ENCODE peak calls at places on chromosomes 16 and 17, in five cellular contexts. M, V, Z, J and W are unnamed samples.

GRCh38 chr16:60729052-60729451 is 1307.2 kb downstream of the CDH8 start:
- DNase-seq in M (no peak), V (no peak), Z (no peak), J (no peak), W (no peak)

GRCh38 chr17:68453991-68454665 is 3.2 kb downstream of the WIPI1 start:
- DNase-seq in M (no peak), V (no peak), Z (no peak), J (no peak), W (no peak)

GRCh38 chr16:74774223-74775139 is at the start of gene FA2H:
- DNase-seq in M (peak), V (peak), Z (peak), J (no peak), W (peak)

GRCh38 chr17:4208228-4208627 is 55.6 kb downstream of the ANKFY1 start:
- DNase-seq in M (no peak), V (no peak), Z (no peak), J (no peak), W (no peak)

GRCh38 chr16:3902731-3903130 is 22.2 kb upstream of the CREBBP start:
- DNase-seq in M (no peak), V (no peak), Z (no peak), J (no peak), W (no peak)

GRCh38 chr17:56292628-56293027 is 139.4 kb downstream of the ANKFN1 start:
- DNase-seq in M (no peak), V (no peak), Z (no peak), J (no peak), W (no peak)

GRCh38 chr17:27657620-27658019 is 26.6 kb downstream of the LGALS9 start:
- DNase-seq in M (peak), V (peak), Z (no peak), J (no peak), W (no peak)

GRCh38 chr17:13230350-13230900 is 212.6 kb upstream of the ELAC2 start:
- DNase-seq in M (no peak), V (no peak), Z (no peak), J (no peak), W (no peak)

GRCh38 chr16:50207652-50208051 is 54.5 kb downstream of the TENT4B start:
- DNase-seq in M (no peak), V (no peak), Z (no peak), J (no peak), W (no peak)

GRCh38 chr16:51876934-51877333 is 670.0 kb downstream of the TOX3 start:
- DNase-seq in M (no peak), V (no peak), Z (no peak), J (no peak), W (no peak)

GRCh38 chr17:78358538-78359215 is 1.2 kb downstream of the SOCS3 start:
- DNase-seq in M (peak), V (no peak), Z (no peak), J (no peak), W (no peak)

GRCh38 chr17:38585056-38585804 is 20.5 kb downstream of the SRCIN1 start:
- DNase-seq in M (no peak), V (no peak), Z (no peak), J (no peak), W (peak)

GRCh38 chr16:4972938-4973587 is 14.9 kb downstream of the SEC14L5 start:
- DNase-seq in M (peak), V (no peak), Z (no peak), J (no peak), W (no peak)

GRCh38 chr16:19438739-19439138 is 21.1 kb downstream of the TMC5 start:
- DNase-seq in M (no peak), V (no peak), Z (no peak), J (no peak), W (no peak)

GRCh38 chr16:4052801-4053662 is 63.2 kb downstream of the ADCY9 start:
- DNase-seq in M (no peak), V (no peak), Z (no peak), J (peak), W (peak)

GRCh38 chr17:3260600-3260999 is 37.6 kb downstream of the OR3A1 start:
- DNase-seq in M (no peak), V (no peak), Z (no peak), J (no peak), W (no peak)

GRCh38 chr17:12727881-12728280 is 61.4 kb upstream of the ARHGAP44 start:
- DNase-seq in M (no peak), V (no peak), Z (no peak), J (no peak), W (no peak)

GRCh38 chr16:22007509-22008214 is at the start of gene MOSMO:
- DNase-seq in M (peak), V (peak), Z (peak), J (no peak), W (peak)
- TF ChIP-seq CTCF in M (no peak), V (peak), Z (no peak), J (no peak), W (no peak)

GRCh38 chr17:80081596-80081995 is 19.8 kb upstream of the GAA start:
- DNase-seq in M (no peak), V (no peak), Z (no peak), J (no peak), W (no peak)

GRCh38 chr17:80082403-80083135 is 18.8 kb upstream of the GAA start:
- DNase-seq in M (peak), V (peak), Z (peak), J (no peak), W (peak)

GRCh38 chr17:80084773-80085172 is 16.6 kb upstream of the GAA start:
- DNase-seq in M (no peak), V (no peak), Z (no peak), J (no peak), W (no peak)

GRCh38 chr17:80086081-80086480 is 15.3 kb upstream of the GAA start:
- DNase-seq in M (no peak), V (no peak), Z (no peak), J (no peak), W (no peak)

DNA sequence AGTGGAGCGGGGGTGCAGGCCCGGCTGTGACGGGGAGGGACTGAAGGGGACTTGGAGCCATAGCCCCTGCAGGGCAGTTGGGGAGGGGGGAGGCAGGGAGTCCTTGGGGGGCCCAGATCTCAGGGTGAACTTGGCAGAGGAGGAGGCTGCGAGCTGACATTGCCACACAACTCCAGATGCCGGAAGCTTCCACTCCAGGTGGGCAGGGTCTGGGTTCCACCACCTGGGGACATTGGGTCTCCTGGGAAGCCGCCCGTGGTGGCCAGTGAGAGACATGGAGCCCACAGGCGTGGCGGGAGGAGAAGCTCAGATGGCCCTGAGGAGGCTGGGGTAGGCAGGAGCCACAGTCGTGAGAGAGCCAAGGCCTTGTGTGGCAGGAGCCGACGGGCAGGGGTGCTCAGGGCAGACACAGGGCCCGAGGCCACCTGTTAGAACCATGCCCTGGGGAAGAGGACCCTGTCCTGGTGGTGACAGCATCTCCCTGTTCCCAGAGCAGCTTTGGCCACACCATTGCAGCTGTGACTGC is 18.2 kb upstream of the GAA start:
- DNase-seq in M (no peak), V (no peak), Z (no peak), J (no peak), W (no peak)
- TF ChIP-seq CTCF in M (no peak), V (no peak), Z (no peak), J (no peak), W (no peak)

GRCh38 chr17:76471498-76472257 is 4.3 kb downstream of the AANAT start:
- DNase-seq in M (no peak), V (no peak), Z (no peak), J (no peak), W (no peak)
- TF ChIP-seq CTCF in M (no peak), V (no peak), Z (no peak), J (no peak), W (no peak)

DNA sequence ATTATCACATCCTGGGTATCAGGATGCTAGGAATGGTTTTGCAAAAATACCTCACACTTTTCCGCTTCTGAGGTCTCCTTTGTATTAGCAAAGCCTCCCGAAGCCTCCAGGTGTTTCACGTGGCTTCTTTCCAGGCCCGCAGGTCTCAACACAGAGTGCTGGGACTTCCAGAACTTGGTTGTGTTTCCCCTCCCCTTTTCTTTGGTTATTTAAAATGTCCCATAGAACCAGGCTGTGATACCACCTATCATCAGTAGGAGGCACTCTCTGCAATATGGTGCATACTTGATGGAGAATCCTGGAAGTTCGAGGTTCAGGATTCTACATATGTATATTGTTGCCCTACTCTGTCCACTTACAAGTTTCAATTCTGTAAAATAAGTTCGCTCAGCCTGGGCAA is 28.8 kb downstream of the ATP2C2 start:
- DNase-seq in M (no peak), V (peak), Z (no peak), J (no peak), W (no peak)
- TF ChIP-seq CTCF in M (no peak), V (peak), Z (peak), J (peak), W (peak)

DNA sequence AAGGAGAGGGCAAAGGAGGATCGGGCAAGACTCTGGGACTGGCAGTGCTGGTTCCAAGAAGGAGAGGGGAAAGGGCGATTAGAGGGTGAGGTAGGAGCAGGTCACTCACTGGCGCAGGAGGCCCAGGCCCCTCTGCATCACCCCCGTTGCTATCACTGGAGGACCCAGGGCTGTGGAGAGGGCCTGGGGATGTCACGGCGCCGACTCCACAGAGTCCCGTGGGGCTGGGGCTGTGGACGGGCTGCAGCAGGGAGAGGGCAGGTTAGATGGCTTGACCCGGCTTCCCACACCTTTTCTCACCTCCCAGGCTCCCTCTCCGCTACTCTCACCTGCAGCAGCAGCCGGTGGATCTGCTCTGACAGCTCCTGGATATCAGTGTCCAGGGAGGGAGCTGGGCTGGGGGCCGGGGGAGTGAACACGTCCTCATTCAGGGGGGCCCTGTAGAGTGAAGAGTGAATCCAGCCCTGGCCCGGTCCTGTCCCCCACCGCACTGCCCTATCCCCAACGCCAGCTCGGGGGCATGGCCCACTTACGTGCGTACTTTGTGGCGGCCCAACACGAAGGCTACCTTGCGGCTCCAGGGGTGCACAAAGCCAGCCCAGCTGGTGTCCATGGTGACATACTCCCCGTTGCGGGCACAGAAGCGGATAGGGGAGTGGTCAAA is 4.9 kb downstream of the PER1 start:
- DNase-seq in M (no peak), V (no peak), Z (no peak), J (no peak), W (no peak)
- TF ChIP-seq CTCF in M (no peak), V (no peak), Z (no peak), J (no peak), W (no peak)

GRCh38 chr17:47745037-47745380 is 12.0 kb downstream of the TBX21 start:
- DNase-seq in M (no peak), V (no peak), Z (no peak), J (no peak), W (no peak)
- TF ChIP-seq CTCF in M (no peak), V (no peak), Z (no peak), J (no peak), W (no peak)

DNA sequence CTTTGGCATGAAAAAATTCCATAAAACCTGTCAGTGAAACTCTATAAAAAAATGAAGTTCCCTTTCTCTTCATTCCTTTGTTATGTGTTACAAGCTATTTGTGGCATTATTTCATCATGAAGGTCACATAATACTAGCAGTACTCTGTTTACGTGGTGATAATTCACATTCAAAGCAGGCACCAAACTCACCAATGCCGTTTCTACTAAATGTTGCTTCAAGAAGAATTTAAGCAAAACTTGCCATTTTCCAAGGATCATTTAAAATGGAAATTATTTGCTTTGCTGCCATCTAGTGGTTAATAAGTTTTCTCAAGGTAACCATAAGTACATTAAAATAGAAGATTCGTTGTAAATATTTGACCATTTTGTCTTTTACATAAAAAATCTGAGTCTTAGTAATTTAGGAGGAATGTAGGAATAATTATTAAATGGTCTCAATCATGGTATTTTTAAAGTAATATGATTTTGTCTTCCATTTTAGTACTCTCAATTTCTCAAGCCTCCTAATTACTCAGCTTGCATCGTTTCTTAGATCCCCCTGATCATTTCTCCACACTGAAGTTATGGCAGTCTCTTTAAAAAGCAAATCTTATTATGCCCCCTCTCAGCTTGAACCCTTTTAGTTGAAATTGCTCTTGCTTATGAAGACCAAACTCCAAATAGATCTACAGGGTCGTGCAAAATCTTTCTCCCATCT is 80.8 kb downstream of the OMG start:
- DNase-seq in M (no peak), V (peak), Z (no peak), J (peak), W (no peak)
- TF ChIP-seq CTCF in M (peak), V (peak), Z (peak), J (peak), W (no peak)

GRCh38 chr16:10946308-10946707 is 1.9 kb downstream of the CLEC16A start:
- DNase-seq in M (no peak), V (peak), Z (no peak), J (no peak), W (peak)

GRCh38 chr16:10951016-10951415 is 6.7 kb downstream of the CLEC16A start:
- DNase-seq in M (no peak), V (no peak), Z (no peak), J (no peak), W (no peak)

GRCh38 chr16:10947211-10947787 is 2.9 kb downstream of the CLEC16A start:
- DNase-seq in M (no peak), V (no peak), Z (no peak), J (no peak), W (no peak)

GRCh38 chr16:10950393-10950792 is 6.0 kb downstream of the CLEC16A start:
- DNase-seq in M (no peak), V (no peak), Z (no peak), J (no peak), W (peak)

GRCh38 chr16:10949424-10949970 is 5.1 kb downstream of the CLEC16A start:
- DNase-seq in M (peak), V (no peak), Z (no peak), J (no peak), W (no peak)
- TF ChIP-seq CTCF in M (no peak), V (no peak), Z (no peak), J (peak), W (no peak)